ENCODE peak calls at places on chromosomes 13 and 19, in eight cellular contexts. Y is esophagus muscularis mucosa, V is transverse colon, K is vagina, M is breast epithelium, I is stomach, W is K562, T is upper lobe of left lung. Z is an unnamed sample.

GRCh38 chr13:46181799-46182490 is at the start of gene LCP1:
- DNase-seq in Y (no peak), V (peak; percentile 44), K (no peak), M (peak; percentile 39), I (peak; percentile 34), W (peak; percentile 51), T (no peak), Z (no peak)

GRCh38 chr13:43057653-43058317 is 34.4 kb downstream of the DNAJC15 start:
- DNase-seq in Y (no peak), V (no peak), K (no peak), M (no peak), I (no peak), W (no peak), T (no peak), Z (no peak)

GRCh38 chr19:45104658-45105384 is 11.8 kb downstream of the PPP1R37 start:
- DNase-seq in Y (no peak), V (no peak), K (no peak), M (no peak), I (no peak), W (no peak), T (no peak), Z (no peak)

GRCh38 chr13:103140001-103140671 is 73.9 kb upstream of the SLC10A2 start:
- DNase-seq in Y (no peak), V (no peak), K (no peak), M (no peak), I (no peak), W (peak; percentile 9), T (no peak), Z (no peak)

GRCh38 chr13:95714142-95714832 is 37.3 kb downstream of the DNAJC3 start:
- DNase-seq in Y (no peak), V (no peak), K (no peak), M (no peak), I (no peak), W (no peak), T (no peak), Z (no peak)

GRCh38 chr13:102185375-102185984 is 216.4 kb downstream of the FGF14 start:
- DNase-seq in Y (no peak), V (no peak), K (no peak), M (no peak), I (no peak), W (no peak), T (no peak), Z (no peak)

GRCh38 chr13:111329641-111330040 is 9.2 kb downstream of the TEX29 start:
- DNase-seq in Y (no peak), V (no peak), K (peak; percentile 65), M (no peak), I (no peak), W (no peak), T (no peak), Z (no peak)

GRCh38 chr13:34322416-34323074 is 504.6 kb downstream of the RFC3 start:
- DNase-seq in Y (no peak), V (no peak), K (no peak), M (no peak), I (no peak), W (no peak), T (no peak), Z (no peak)

GRCh38 chr13:93861818-93862217 is 617.7 kb downstream of the DCT start:
- DNase-seq in Y (no peak), V (no peak), K (no peak), M (no peak), I (no peak), W (no peak), T (no peak), Z (no peak)

GRCh38 chr13:18964942-18965341 is 216.7 kb downstream of the TUBA3C start:
- DNase-seq in Y (no peak), V (no peak), K (no peak), M (no peak), I (no peak), W (no peak), T (peak; percentile 22), Z (no peak)

GRCh38 chr19:54517483-54517882 is 14.9 kb downstream of the LAIR2 start:
- DNase-seq in Y (no peak), V (peak; percentile 37), K (no peak), M (peak; percentile 19), I (peak; percentile 37), W (peak; percentile 77), T (no peak), Z (no peak)

GRCh38 chr13:114339779-114340534 is 25.7 kb downstream of the CHAMP1 start:
- DNase-seq in Y (no peak), V (peak; percentile 59), K (no peak), M (no peak), I (peak; percentile 53), W (no peak), T (no peak), Z (peak; percentile 74)

GRCh38 chr13:34294483-34295129 is 476.7 kb downstream of the RFC3 start:
- DNase-seq in Y (no peak), V (no peak), K (no peak), M (no peak), I (no peak), W (no peak), T (no peak), Z (no peak)

GRCh38 chr13:80001510-80001842 is 339.4 kb downstream of the SPRY2 start:
- DNase-seq in Y (no peak), V (no peak), K (no peak), M (no peak), I (no peak), W (no peak), T (no peak), Z (no peak)

GRCh38 chr19:42246143-42246868 is 3.9 kb upstream of the GSK3A start:
- DNase-seq in Y (peak; percentile 93), V (peak; percentile 74), K (no peak), M (peak; percentile 79), I (peak; percentile 73), W (peak; percentile 47), T (no peak), Z (peak; percentile 95)

GRCh38 chr19:5828661-5829566 is 10.6 kb downstream of the FUT6 start:
- DNase-seq in Y (no peak), V (peak; percentile 58), K (no peak), M (no peak), I (peak; percentile 55), W (peak; percentile 50), T (peak; percentile 80), Z (peak; percentile 93)

DNA sequence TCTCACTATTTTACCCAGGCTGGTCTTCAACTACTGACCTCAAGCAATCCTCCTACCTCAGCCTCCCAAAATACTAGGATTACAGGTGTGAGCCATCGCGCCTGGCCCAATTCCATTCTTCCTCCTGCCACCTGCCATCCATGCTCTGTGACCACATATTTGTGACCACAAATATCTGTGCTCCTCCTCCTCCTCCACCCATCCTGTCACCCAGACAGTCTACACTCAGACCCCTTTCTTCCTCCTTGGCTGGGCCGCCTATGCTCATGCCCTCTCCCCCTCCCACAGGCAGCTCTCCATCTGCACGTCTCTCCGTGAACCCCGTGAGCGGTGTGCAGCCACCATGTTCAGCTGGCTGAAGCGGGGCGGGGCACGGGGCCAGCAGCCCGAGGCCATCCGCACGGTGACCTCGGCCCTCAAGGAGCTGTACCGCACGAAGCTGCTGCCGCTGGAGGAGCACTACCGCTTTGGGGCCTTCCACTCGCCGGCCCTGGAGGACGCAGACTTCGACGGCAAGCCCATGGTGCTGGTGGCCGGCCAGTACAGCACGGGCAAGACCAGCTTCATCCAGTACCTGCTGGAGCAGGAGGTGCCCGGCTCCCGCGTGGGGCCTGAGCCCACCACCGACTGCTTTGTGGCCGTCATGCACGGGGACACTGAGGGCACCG is 3.2 kb downstream of the EHD2 start:
- DNase-seq in Y (no peak), V (no peak), K (no peak), M (no peak), I (no peak), W (no peak), T (peak; percentile 79), Z (no peak)
- H3K4me1 ChIP-seq in Y (peaks cover 74% of the 10 kb centered on the region), V (peaks cover 25% of the 10 kb centered on the region), K (peaks cover 74% of the 10 kb centered on the region), M (no peaks in the 10 kb centered on the region), I (peaks cover 23% of the 10 kb centered on the region), W (peaks cover 13% of the 10 kb centered on the region), T (peaks cover 59% of the 10 kb centered on the region), Z (peaks cover 75% of the 10 kb centered on the region)

GRCh38 chr13:91353494-91353893 is 6.0 kb downstream of the MIR17HG start:
- DNase-seq in Y (no peak), V (no peak), K (no peak), M (no peak), I (no peak), W (peak; percentile 54), T (no peak), Z (no peak)

GRCh38 chr13:91356919-91357612 is 9.6 kb downstream of the MIR17HG start:
- DNase-seq in Y (no peak), V (no peak), K (no peak), M (no peak), I (no peak), W (peak; percentile 41), T (no peak), Z (no peak)

GRCh38 chr13:91357613-91358383 is 10.3 kb downstream of the MIR17HG start:
- DNase-seq in Y (no peak), V (no peak), K (no peak), M (no peak), I (no peak), W (no peak), T (no peak), Z (no peak)

GRCh38 chr13:91355826-91356710 is 8.6 kb downstream of the MIR17HG start:
- DNase-seq in Y (no peak), V (no peak), K (no peak), M (no peak), I (no peak), W (peak; percentile 52), T (no peak), Z (no peak)

DNA sequence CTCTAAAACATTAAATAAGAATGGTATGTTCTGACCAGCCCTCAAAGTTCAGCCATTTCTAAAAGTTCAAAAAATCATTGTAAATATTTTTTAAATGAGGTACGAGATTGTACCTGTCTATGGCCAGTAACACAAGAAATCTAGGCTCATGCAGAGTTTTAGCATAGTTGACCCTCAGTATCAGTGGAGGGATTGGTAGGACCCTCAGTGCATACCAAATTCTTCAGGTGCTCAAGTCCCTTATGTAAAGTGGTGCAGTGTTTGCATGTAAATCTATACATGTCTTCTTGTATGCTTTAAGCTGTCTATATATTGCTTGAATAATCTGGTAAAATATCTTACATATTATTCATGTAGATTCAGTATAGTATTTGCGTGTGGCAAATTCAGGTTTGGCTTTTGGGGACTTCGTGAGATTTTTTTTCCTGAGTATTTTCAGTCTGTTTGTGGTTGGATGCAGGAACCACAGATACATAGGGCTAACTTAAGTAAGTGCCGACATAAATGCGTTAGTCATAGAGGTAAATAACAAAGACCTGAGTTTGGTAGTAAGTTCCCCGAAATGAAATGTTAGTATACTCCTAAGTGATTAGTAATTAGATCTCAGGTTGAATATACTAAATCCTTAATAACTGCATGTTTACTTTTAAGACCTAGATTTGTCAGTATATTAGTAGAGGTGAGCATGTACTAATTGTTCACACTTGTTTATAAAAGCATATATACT is 7.8 kb downstream of the MIR17HG start:
- DNase-seq in Y (no peak), V (no peak), K (no peak), M (no peak), I (no peak), W (no peak), T (no peak), Z (no peak)
- TF ChIP-seq POLR2A in Y (no peak), V (no peak), K (no peak), M (no peak), I (no peak), W (no peak), T (no peak), Z (no peak)

GRCh38 chr13:24290280-24290932 is 19.0 kb upstream of the C1QTNF9 start:
- DNase-seq in Y (no peak), V (no peak), K (no peak), M (no peak), I (peak; percentile 17), W (no peak), T (no peak), Z (no peak)
- TF ChIP-seq POLR2AphosphoS5 in Y (no peak), V (no peak), K (no peak), M (no peak), I (no peak), W (no peak), T (no peak), Z (no peak)

GRCh38 chr13:85019121-85019520 is 780.1 kb downstream of the SLITRK6 start:
- DNase-seq in Y (no peak), V (no peak), K (no peak), M (no peak), I (no peak), W (no peak), T (no peak), Z (no peak)
- H3K4me1 ChIP-seq in Y (no peaks in the 10 kb centered on the region), V (no peaks in the 10 kb centered on the region), K (no peaks in the 10 kb centered on the region), M (no peaks in the 10 kb centered on the region), I (no peaks in the 10 kb centered on the region), W (no peaks in the 10 kb centered on the region), T (no peaks in the 10 kb centered on the region), Z (no peaks in the 10 kb centered on the region)

Z was measured in sigmoid colon.